ENCODE peak calls at places on chromosomes 1 and 21, in seven cellular contexts. S is uterus, Q is neuronal stem cell, H is hepatocyte, D is sigmoid colon, F is breast epithelium, B is body of pancreas. Z is an unnamed sample.

GRCh38 chr1:38242506-38242905 is 195.9 kb upstream of the POU3F1 start:
- DNase-seq in B (no peak), F (no peak), S (no peak), D (no peak), Q (no peak), H (no peak), Z (no peak)

GRCh38 chr1:63902844-63903589 is 129.2 kb downstream of the ROR1 start:
- DNase-seq in F (no peak), B (no peak), D (no peak), Q (no peak), S (peak), H (no peak), Z (no peak)

GRCh38 chr1:3313579-3313955 is 140.9 kb upstream of the ARHGEF16 start:
- DNase-seq in D (peak), Q (peak), H (peak), B (peak), F (peak), S (peak), Z (no peak)

GRCh38 chr21:32331444-32332305 is 33.0 kb downstream of the MRAP start:
- DNase-seq in H (no peak), Q (peak), D (peak), F (no peak), B (no peak), S (no peak), Z (no peak)

GRCh38 chr1:228291906-228292608 is 84.2 kb downstream of the OBSCN start:
- DNase-seq in H (no peak), S (no peak), B (no peak), Q (no peak), D (no peak), F (no peak), Z (no peak)

GRCh38 chr1:156571261-156571958 is 955 bp downstream of the IQGAP3 start:
- DNase-seq in S (no peak), D (peak), Q (no peak), B (no peak), H (peak), F (no peak), Z (peak)

GRCh38 chr1:6464514-6464836 is 1.5 kb downstream of the TNFRSF25 start:
- DNase-seq in S (no peak), D (no peak), H (no peak), F (peak), B (peak), Q (no peak), Z (no peak)

GRCh38 chr1:20584890-20585289 is 4.0 kb upstream of the CDA start:
- DNase-seq in D (no peak), H (no peak), S (no peak), F (no peak), B (no peak), Q (no peak), Z (no peak)

GRCh38 chr1:184270556-184270955 is 116.3 kb upstream of the C1orf21 start:
- DNase-seq in H (no peak), S (no peak), D (no peak), F (no peak), Q (no peak), B (no peak), Z (no peak)

GRCh38 chr1:3515774-3516480 is 61.5 kb downstream of the ARHGEF16 start:
- DNase-seq in S (no peak), H (no peak), B (no peak), Q (no peak), F (no peak), D (no peak), Z (no peak)

GRCh38 chr1:79460773-79461436 is 454.4 kb upstream of the ADGRL4 start:
- DNase-seq in S (no peak), B (no peak), D (no peak), H (no peak), F (no peak), Q (no peak), Z (no peak)

GRCh38 chr1:167263784-167264464 is 43.2 kb downstream of the POU2F1 start:
- DNase-seq in B (no peak), S (no peak), F (no peak), D (no peak), H (no peak), Q (no peak), Z (no peak)

GRCh38 chr1:10253755-10254154 is 43.4 kb downstream of the KIF1B start:
- DNase-seq in F (no peak), B (peak), Q (no peak), S (no peak), H (peak), D (peak), Z (peak)

GRCh38 chr1:49465486-49466185 is 558.1 kb downstream of the AGBL4 start:
- DNase-seq in Q (no peak), H (no peak), B (no peak), S (no peak), D (no peak), F (no peak), Z (peak)

GRCh38 chr1:117093870-117094621 is 27.5 kb downstream of the TRIM45 start:
- DNase-seq in Q (no peak), B (no peak), H (peak), F (no peak), S (peak), D (no peak), Z (peak)
- H3K27ac ChIP-seq in Q (no peak), B (no peak), H (peak), F (no peak), S (peak), D (peak), Z (peak)

GRCh38 chr1:53244126-53244525 is 5.8 kb upstream of the MAGOH start:
- DNase-seq in S (no peak), H (no peak), F (no peak), B (no peak), D (no peak), Q (no peak), Z (no peak)
- H3K27ac ChIP-seq in S (no peak), H (no peak), F (no peak), B (no peak), D (no peak), Q (no peak), Z (no peak)

DNA sequence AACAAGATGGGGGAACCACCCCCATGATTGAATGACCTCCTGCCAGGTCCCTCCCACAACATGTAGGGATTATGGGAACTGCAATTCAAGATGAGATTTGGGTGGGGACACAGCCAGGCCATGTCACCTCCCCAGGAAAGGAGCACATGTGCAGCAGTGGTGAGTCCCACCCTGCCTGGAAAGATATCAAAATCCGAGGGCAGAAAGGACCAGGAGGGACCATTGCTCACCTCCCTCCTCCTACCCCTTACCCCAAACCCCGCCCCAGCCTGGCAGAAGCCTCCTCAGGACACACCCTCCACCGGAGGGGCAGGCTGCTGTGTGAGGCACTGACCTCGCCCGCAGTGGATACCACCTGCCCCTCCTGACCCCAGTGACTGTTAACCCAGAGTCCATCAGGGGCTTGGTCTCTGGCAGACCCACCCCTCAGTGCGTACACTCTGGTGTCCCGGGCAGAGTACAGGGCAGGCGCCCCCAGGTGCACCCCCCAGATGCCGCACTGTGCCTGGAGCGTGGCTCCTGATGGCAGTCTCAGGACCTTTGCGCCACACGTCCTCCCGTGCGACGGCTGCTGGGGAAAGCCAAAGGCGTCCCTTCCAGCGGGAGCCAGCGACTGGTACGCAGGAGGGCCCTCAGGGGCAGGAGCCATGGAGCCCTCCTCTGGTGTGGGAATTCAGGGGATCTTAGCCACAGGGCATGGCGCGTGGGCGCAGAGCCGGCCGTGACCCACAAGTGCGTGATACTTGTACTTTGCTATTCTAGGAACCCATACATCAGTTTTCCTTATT is 20.9 kb downstream of the PDXK start:
- DNase-seq in D (no peak), H (no peak), S (no peak), F (no peak), B (peak), Q (no peak), Z (no peak)
- H3K27ac ChIP-seq in D (peak), H (peak), S (peak), F (peak), B (peak), Q (no peak), Z (no peak)

GRCh38 chr1:75791022-75791421 is 5.0 kb downstream of the RABGGTB start:
- DNase-seq in Q (no peak), H (no peak), D (no peak), B (no peak), S (no peak), F (no peak), Z (no peak)

GRCh38 chr1:75786901-75787455 is 922 bp downstream of the RABGGTB start:
- DNase-seq in D (no peak), Q (no peak), S (no peak), F (no peak), B (no peak), H (no peak), Z (no peak)

GRCh38 chr1:75785964-75786853 is at the start of gene RABGGTB:
- DNase-seq in S (peak), F (peak), Q (peak), D (peak), H (peak), B (peak), Z (peak)

GRCh38 chr1:75787524-75787923 is 1.5 kb downstream of the RABGGTB start:
- DNase-seq in F (no peak), S (no peak), D (no peak), H (no peak), B (no peak), Q (no peak), Z (no peak)

DNA sequence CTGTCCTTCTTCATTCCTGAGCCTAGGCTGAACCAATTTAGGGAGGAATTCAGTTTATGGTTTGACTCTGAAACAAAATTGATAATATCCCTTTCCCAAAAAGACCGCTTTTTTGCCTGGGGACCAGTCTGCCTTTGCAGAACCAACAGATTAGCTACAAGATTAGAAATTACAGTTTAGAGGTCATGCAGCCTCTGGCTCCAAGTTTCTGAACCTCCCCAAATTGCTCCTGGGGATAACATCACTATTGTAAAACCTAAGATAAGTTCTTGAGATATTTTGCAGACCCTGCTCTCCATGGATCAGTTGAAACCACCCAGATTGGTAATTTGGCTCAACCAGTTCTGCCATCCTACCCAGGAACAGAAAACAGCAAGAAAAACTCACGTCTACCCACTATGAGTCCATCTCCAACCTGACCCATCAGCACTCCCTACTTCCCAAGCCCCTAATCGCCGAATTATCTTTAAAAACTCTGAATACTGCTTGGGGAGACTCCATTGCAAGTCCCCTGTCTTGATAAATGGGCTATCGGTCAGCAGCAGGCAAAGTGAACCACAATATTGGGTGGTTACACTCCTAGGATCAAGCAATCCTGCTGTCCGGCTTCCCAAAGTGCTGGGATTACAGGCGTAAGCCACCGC is 614 bp upstream of the RABGGTB start:
- DNase-seq in Q (no peak), H (no peak), S (no peak), B (no peak), F (no peak), D (no peak), Z (no peak)
- H3K27ac ChIP-seq in Q (no peak), H (peak), S (peak), B (peak), F (peak), D (peak), Z (peak)

GRCh38 chr1:204041803-204042505 is 31.0 kb upstream of the SOX13 start:
- DNase-seq in D (peak), S (peak), F (no peak), B (no peak), Q (no peak), H (no peak), Z (no peak)

GRCh38 chr1:204045430-204045829 is 27.5 kb upstream of the SOX13 start:
- DNase-seq in H (no peak), Q (no peak), B (no peak), S (no peak), F (no peak), D (no peak), Z (no peak)

GRCh38 chr1:204043680-204044079 is 29.2 kb upstream of the SOX13 start:
- DNase-seq in H (no peak), B (no peak), S (no peak), D (no peak), F (no peak), Q (no peak), Z (no peak)

GRCh38 chr1:204044448-204044847 is 28.5 kb upstream of the SOX13 start:
- DNase-seq in B (no peak), Q (no peak), F (no peak), D (no peak), S (no peak), H (no peak), Z (no peak)

DNA sequence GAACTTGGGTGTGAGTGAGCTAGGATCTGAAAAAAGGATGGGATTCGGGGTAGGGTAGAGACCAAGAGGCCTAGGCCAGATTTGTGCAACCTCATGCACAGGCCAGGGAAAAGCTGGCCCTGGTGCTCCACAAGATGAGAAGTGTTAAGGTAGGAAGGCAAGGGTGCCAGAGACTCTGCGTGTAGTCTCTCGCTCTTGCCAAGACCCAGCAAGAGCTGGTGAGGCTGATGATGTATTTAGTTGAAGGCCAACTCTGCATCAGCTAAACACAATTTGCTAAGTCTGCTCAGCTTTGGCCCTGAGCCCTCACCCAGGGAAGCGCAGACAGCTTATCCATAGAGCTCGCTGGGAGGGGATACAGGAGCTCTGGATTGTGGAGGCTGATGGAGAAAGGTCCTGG is 26.6 kb upstream of the SOX13 start:
- DNase-seq in H (no peak), S (no peak), Q (no peak), B (no peak), D (no peak), F (no peak), Z (no peak)
- H3K27ac ChIP-seq in H (no peak), S (no peak), Q (no peak), B (no peak), D (no peak), F (no peak), Z (no peak)

GRCh38 chr21:41861987-41862386 is 17.2 kb downstream of the PRDM15 start:
- DNase-seq in D (no peak), S (no peak), H (no peak), F (no peak), Q (no peak), B (no peak), Z (no peak)
- H3K27ac ChIP-seq in D (no peak), S (no peak), H (no peak), F (no peak), Q (no peak), B (no peak), Z (no peak)